ENCODE peak calls at places on chromosomes 4 and X, in six cellular contexts. W is CD4-positive, CD25-positive, alpha-beta regulatory T cell; G is upper lobe of right lung; J is astrocyte; H is esophagus muscularis mucosa; N is adrenal gland. L is an unnamed sample.

GRCh38 chr4:170093978-170094377 is 4.2 kb upstream of the AADAT start:
- DNase-seq in H (no peak), G (no peak), J (no peak), W (no peak), N (no peak), L (no peak)

GRCh38 chrX:47160781-47161180 is 15.8 kb downstream of the RBM10 start:
- DNase-seq in H (no peak), W (no peak), N (peak), G (no peak), J (no peak), L (no peak)

GRCh38 chrX:136768469-136769084 is 12.2 kb downstream of the ARHGEF6 start:
- DNase-seq in N (peak), G (no peak), W (peak), J (peak), H (no peak), L (peak)

GRCh38 chrX:53320543-53321215 is 39.3 kb upstream of the IQSEC2 start:
- DNase-seq in J (no peak), N (peak), H (no peak), W (no peak), G (peak), L (peak)

GRCh38 chr4:15718465-15718864 is 15.6 kb downstream of the BST1 start:
- DNase-seq in J (no peak), G (no peak), W (no peak), N (no peak), H (no peak), L (no peak)

GRCh38 chr4:2714918-2715317 is 41.2 kb downstream of the TNIP2 start:
- DNase-seq in J (no peak), H (no peak), W (no peak), N (no peak), G (no peak), L (no peak)

GRCh38 chr4:128974203-128974602 is 119.1 kb downstream of the SCLT1 start:
- DNase-seq in W (no peak), J (peak), N (no peak), H (no peak), G (no peak), L (no peak)

GRCh38 chrX:39065051-39065871 is 264.0 kb downstream of the MID1IP1 start:
- DNase-seq in N (no peak), W (no peak), G (no peak), J (no peak), H (no peak), L (peak)

GRCh38 chrX:153984351-153985178 is 12.0 kb downstream of the TMEM187 start:
- DNase-seq in N (no peak), H (no peak), J (no peak), W (peak), G (no peak), L (peak)

GRCh38 chrX:102858826-102859627 is 78.0 kb upstream of the RAB40AL start:
- DNase-seq in W (no peak), N (no peak), J (peak), H (no peak), G (no peak), L (no peak)

GRCh38 chr4:155722816-155723499 is 35.9 kb upstream of the GUCY1B1 start:
- DNase-seq in N (no peak), J (peak), G (no peak), W (no peak), H (no peak), L (no peak)

GRCh38 chr4:68718447-68719074 is 48.1 kb upstream of the UGT2B15 start:
- DNase-seq in J (no peak), W (no peak), H (no peak), N (no peak), G (no peak), L (no peak)

GRCh38 chr4:148075438-148075837 is 343.6 kb downstream of the ARHGAP10 start:
- DNase-seq in G (no peak), N (no peak), H (no peak), J (no peak), W (no peak), L (no peak)

GRCh38 chr4:117001077-117001476 is 84.3 kb downstream of the TRAM1L1 start:
- DNase-seq in H (no peak), W (no peak), N (no peak), G (no peak), J (no peak), L (no peak)

GRCh38 chr4:79272761-79273160 is 53.1 kb downstream of the NAA11 start:
- DNase-seq in H (no peak), N (no peak), G (no peak), J (no peak), W (no peak), L (no peak)

GRCh38 chr4:15920723-15921591 is 17.6 kb downstream of the FGFBP1 start:
- DNase-seq in J (peak), N (peak), G (peak), H (no peak), W (no peak), L (peak)

GRCh38 chr4:39631700-39632079 is 7.0 kb downstream of the SMIM14 start:
- DNase-seq in W (no peak), N (no peak), G (no peak), H (no peak), J (no peak), L (no peak)

GRCh38 chr4:39626261-39626660 is 12.4 kb downstream of the SMIM14 start:
- DNase-seq in W (no peak), H (no peak), G (no peak), J (no peak), N (no peak), L (no peak)

GRCh38 chr4:39626913-39627312 is 11.8 kb downstream of the SMIM14 start:
- DNase-seq in H (no peak), J (no peak), G (no peak), N (no peak), W (no peak), L (no peak)

GRCh38 chr4:39621582-39621981 is 17.1 kb downstream of the SMIM14 start:
- DNase-seq in W (no peak), G (no peak), N (peak), J (peak), H (no peak), L (peak)

GRCh38 chr4:39627413-39627812 is 11.3 kb downstream of the SMIM14 start:
- DNase-seq in G (no peak), N (no peak), J (no peak), W (no peak), H (no peak), L (no peak)
- H3K4me3 ChIP-seq in G (no peak), N (no peak), J (no peak), W (no peak), H (no peak), L (no peak)

DNA sequence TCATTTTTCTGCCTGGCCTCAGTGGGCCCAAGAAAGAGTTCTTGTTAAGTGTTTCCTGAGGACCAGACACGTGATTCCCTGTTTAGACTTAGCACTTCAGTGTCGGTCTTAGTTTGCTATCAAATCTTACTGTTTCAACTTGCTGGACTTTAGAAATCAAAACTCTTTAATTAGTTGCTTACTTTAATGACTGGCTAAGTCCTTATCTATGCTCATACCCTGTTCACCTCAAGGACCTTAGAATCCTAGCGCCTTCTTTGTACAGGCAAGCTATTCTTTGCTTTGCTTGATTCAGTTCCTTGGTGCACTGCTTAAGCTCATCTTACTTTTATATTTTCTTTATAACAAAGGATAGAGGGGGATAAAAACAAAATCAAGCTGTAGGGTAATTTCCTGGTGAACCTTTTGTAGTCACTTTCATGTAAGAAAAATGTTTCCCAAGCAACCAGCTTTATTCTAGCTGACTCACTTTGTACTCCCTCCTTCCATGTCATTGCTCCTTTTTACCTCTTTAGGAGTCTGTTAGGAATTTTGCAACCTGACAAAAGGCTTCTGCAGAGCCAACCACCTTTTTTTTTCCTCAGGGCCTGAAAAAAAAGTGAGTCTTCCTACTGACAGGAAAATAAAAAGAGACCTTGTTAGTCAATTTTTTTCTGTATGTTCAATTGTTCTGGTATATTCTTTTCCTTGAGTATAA is 14.7 kb downstream of the WDR44 start:
- DNase-seq in N (no peak), W (no peak), J (peak), H (no peak), G (no peak), L (no peak)
- H3K27ac ChIP-seq in N (no peak), W (no peak), J (peak), H (no peak), G (no peak), L (no peak)

DNA sequence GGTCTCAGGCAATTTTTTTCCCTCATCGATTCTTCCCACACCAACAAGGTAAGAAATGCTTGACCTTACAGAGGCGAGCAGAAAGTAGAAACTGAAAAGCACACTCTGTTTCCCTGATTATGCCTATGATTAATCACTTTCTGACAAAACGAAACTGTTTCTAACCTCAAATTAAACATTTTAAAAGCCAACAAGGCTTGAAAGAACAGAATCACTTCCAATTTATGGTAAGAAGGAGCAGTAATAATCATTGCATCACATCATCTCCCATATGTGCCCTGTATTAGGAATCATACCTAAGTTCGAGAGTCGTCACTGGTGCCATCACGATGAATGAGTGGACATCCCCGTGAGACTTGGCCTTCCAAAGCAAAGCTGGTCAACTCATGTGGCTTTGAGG is 12.5 kb upstream of the CXCL13 start:
- DNase-seq in G (no peak), W (no peak), H (no peak), N (no peak), J (peak), L (no peak)
- H3K4me3 ChIP-seq in G (no peak), W (peak), H (no peak), N (no peak), J (no peak), L (no peak)

DNA sequence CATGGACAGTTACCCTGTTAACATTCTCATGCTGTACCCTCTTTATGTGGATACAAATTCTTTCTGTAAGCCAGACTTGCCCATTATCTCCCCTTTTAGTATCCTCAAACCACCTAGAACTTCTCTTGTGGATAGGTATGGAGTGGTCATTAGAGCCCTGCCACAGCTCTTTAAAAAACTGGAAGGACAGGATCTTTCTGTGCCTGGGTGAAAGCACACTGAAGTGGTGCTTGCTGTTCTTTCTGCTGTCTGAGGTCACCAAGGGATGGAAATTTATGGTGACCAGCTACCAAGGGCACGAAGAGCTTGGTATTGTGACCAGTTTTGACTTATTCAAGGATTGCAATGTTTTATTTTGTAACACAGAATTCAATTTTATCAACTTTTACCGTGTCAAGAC is 344.2 kb downstream of the CBLL2 start:
- DNase-seq in W (no peak), J (no peak), G (no peak), H (no peak), N (no peak), L (no peak)
- H3K27ac ChIP-seq in W (no peak), J (no peak), G (no peak), H (no peak), N (no peak), L (no peak)

DNA sequence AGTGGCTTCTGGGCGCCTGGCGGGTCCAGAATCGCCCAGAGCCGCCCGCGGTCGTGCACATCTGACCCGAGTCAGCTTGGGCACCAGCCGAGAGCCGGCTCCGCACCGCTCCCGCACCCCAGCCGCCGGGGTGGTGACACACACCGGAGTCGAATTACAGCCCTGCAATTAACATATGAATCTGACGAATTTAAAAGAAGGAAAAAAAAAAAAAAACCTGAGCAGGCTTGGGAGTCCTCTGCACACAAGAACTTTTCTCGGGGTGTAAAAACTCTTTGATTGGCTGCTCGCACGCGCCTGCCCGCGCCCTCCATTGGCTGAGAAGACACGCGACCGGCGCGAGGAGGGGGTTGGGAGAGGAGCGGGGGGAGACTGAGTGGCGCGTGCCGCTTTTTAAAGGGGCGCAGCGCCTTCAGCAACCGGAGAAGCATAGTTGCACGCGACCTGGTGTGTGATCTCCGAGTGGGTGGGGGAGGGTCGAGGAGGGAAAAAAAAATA is at the start of gene ATOH1:
- DNase-seq in G (peak), H (no peak), J (no peak), N (peak), W (no peak), L (peak)
- H3K4me3 ChIP-seq in G (peak), H (peak), J (peak), N (peak), W (no peak), L (no peak)

DNA sequence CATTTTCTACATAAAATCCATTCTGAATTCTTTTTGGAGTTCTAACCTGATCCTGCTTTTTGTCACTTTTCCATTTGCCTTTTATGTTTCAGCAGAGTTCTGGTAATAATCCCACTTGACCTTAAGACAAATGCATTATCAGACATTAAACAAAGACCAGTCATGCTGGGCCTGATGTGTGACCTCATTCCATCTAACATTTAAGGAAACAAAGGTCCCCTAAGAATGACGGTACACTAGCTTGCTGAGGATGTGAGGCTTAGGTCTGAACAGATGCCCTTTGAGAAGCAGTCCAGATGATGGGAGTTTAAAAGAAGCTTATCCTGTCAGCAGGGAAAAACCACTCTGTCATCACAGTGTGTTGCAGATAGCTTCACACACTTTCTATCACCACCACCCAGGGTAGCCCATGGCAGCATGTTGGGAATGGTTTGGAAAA is 38.1 kb upstream of the PDE5A start:
- DNase-seq in J (no peak), H (no peak), W (no peak), G (no peak), N (no peak), L (no peak)
- H3K27ac ChIP-seq in J (no peak), H (peak), W (no peak), G (no peak), N (no peak), L (no peak)